ENCODE peak calls at places on chromosomes 1 and 21, in four cellular contexts. S, Q, K and N are unnamed samples.

GRCh38 chr21:42400525-42400924 is 3.2 kb upstream of the UBASH3A start:
- DNase-seq in S (no peak), Q (no peak), K (no peak), N (no peak)

GRCh38 chr1:42295816-42296215 is 39.2 kb downstream of the FOXJ3 start:
- DNase-seq in S (no peak), Q (no peak), K (no peak), N (no peak)

GRCh38 chr1:217027403-217028080 is 304.3 kb upstream of the ESRRG start:
- DNase-seq in S (no peak), Q (no peak), K (no peak), N (no peak)

GRCh38 chr1:155079487-155080249 is 1.0 kb downstream of the EFNA3 start:
- DNase-seq in S (no peak), Q (no peak), K (no peak), N (no peak)

GRCh38 chr1:222240536-222241181 is 307.2 kb downstream of the HHIPL2 start:
- DNase-seq in S (no peak), Q (peak), K (no peak), N (no peak)

GRCh38 chr1:116201921-116202320 is 90.7 kb downstream of the MAB21L3 start:
- DNase-seq in S (no peak), Q (no peak), K (no peak), N (no peak)

GRCh38 chr1:245216356-245217110 is 61.7 kb downstream of the KIF26B start:
- DNase-seq in S (no peak), Q (peak), K (no peak), N (no peak)

GRCh38 chr1:62111084-62111483 is 83.6 kb upstream of the L1TD1 start:
- DNase-seq in S (no peak), Q (no peak), K (no peak), N (no peak)

GRCh38 chr1:154698320-154699096 is 90.5 kb upstream of the ADAR start:
- DNase-seq in S (no peak), Q (no peak), K (no peak), N (no peak)

GRCh38 chr1:175887521-175887920 is 144.1 kb upstream of the TNR start:
- DNase-seq in S (no peak), Q (no peak), K (no peak), N (no peak)

GRCh38 chr1:208888376-208888775 is 644.2 kb upstream of the PLXNA2 start:
- DNase-seq in S (no peak), Q (peak), K (no peak), N (no peak)

GRCh38 chr1:6248798-6249731 is 5.1 kb downstream of the HES3 start:
- DNase-seq in S (no peak), Q (peak), K (no peak), N (no peak)

GRCh38 chr1:228867951-228868730 is 132.9 kb downstream of the RHOU start:
- DNase-seq in S (no peak), Q (no peak), K (peak), N (no peak)

GRCh38 chr1:224041032-224041431 is 72.9 kb upstream of the FBXO28 start:
- DNase-seq in S (no peak), Q (no peak), K (no peak), N (no peak)

GRCh38 chr1:190747643-190748186 is 270.1 kb upstream of the BRINP3 start:
- DNase-seq in S (no peak), Q (peak), K (no peak), N (no peak)

GRCh38 chr1:15110128-15110866 is 43.2 kb upstream of the TMEM51 start:
- DNase-seq in S (no peak), Q (no peak), K (no peak), N (no peak)

GRCh38 chr1:8070381-8070811 is 44.3 kb upstream of the ERRFI1 start:
- DNase-seq in S (no peak), Q (peak), K (peak), N (no peak)

GRCh38 chr21:45270306-45270821 is 17.3 kb downstream of the POFUT2 start:
- DNase-seq in S (no peak), Q (peak), K (no peak), N (no peak)

GRCh38 chr1:44660176-44660575 is 14.1 kb downstream of the TMEM53 start:
- DNase-seq in S (no peak), Q (peak), K (peak), N (no peak)

GRCh38 chr1:157289424-157290105 is 151.4 kb upstream of the ETV3 start:
- DNase-seq in S (no peak), Q (no peak), K (no peak), N (no peak)

GRCh38 chr1:184433928-184434502 is 47.2 kb downstream of the C1orf21 start:
- DNase-seq in S (no peak), Q (no peak), K (no peak), N (no peak)

GRCh38 chr21:19810779-19811178 is 1187.4 kb upstream of the NCAM2 start:
- DNase-seq in S (no peak), Q (peak), K (no peak), N (no peak)